ENCODE peak calls at places on chromosomes 11 and 22, in ten cellular contexts. One of them, this sample, is unnamed.
A peak's percentile ranks its signal among the peaks of the same experiment; 100 is the strongest.

GRCh38 chr11:69375316-69376154 is 81.6 kb downstream of the MYEOV start:
- DNase-seq in GM23248: no peak
- DNase-seq in HCT116: no peak
- DNase-seq in PC-9: no peak
- DNase-seq in adrenal gland: no peak
- DNase-seq in breast epithelium: peak; percentile 47
- DNase-seq in iPS DF 6.9: no peak
- DNase-seq in CD4-positive, alpha-beta memory T cell: no peak
- DNase-seq in mesenchymal stem cell: no peak
- DNase-seq in transverse colon: peak; percentile 57
- DNase-seq in this sample: no peak

GRCh38 chr11:40567392-40567791 is 892.1 kb downstream of the LRRC4C start:
- DNase-seq in GM23248: no peak
- DNase-seq in HCT116: no peak
- DNase-seq in PC-9: no peak
- DNase-seq in adrenal gland: no peak
- DNase-seq in breast epithelium: no peak
- DNase-seq in iPS DF 6.9: no peak
- DNase-seq in CD4-positive, alpha-beta memory T cell: no peak
- DNase-seq in mesenchymal stem cell: no peak
- DNase-seq in transverse colon: no peak
- DNase-seq in this sample: no peak

GRCh38 chr11:36412781-36413383 is 97.2 kb downstream of the TRAF6 start:
- DNase-seq in GM23248: peak; percentile 27
- DNase-seq in HCT116: no peak
- DNase-seq in PC-9: no peak
- DNase-seq in adrenal gland: no peak
- DNase-seq in breast epithelium: no peak
- DNase-seq in iPS DF 6.9: no peak
- DNase-seq in CD4-positive, alpha-beta memory T cell: no peak
- DNase-seq in mesenchymal stem cell: peak; percentile 85
- DNase-seq in transverse colon: no peak
- DNase-seq in this sample: no peak

GRCh38 chr11:48005133-48005532 is 24.8 kb downstream of the PTPRJ start:
- DNase-seq in GM23248: peak; percentile 70
- DNase-seq in HCT116: no peak
- DNase-seq in PC-9: no peak
- DNase-seq in adrenal gland: no peak
- DNase-seq in breast epithelium: no peak
- DNase-seq in iPS DF 6.9: no peak
- DNase-seq in CD4-positive, alpha-beta memory T cell: peak; percentile 79
- DNase-seq in mesenchymal stem cell: no peak
- DNase-seq in transverse colon: no peak
- DNase-seq in this sample: no peak

GRCh38 chr11:118251858-118252652 is at the start of gene MPZL3:
- DNase-seq in GM23248: peak; percentile 59
- DNase-seq in HCT116: peak; percentile 96
- DNase-seq in PC-9: peak; percentile 99
- DNase-seq in adrenal gland: peak; percentile 86
- DNase-seq in breast epithelium: peak; percentile 80
- DNase-seq in iPS DF 6.9: peak; percentile 82
- DNase-seq in CD4-positive, alpha-beta memory T cell: peak; percentile 96
- DNase-seq in mesenchymal stem cell: peak; percentile 26
- DNase-seq in transverse colon: peak; percentile 95
- DNase-seq in this sample: no peak

GRCh38 chr11:106398396-106399074 is 321.1 kb downstream of the AASDHPPT start:
- DNase-seq in GM23248: peak; percentile 70
- DNase-seq in HCT116: no peak
- DNase-seq in PC-9: no peak
- DNase-seq in adrenal gland: no peak
- DNase-seq in breast epithelium: no peak
- DNase-seq in iPS DF 6.9: no peak
- DNase-seq in CD4-positive, alpha-beta memory T cell: no peak
- DNase-seq in mesenchymal stem cell: peak; percentile 58
- DNase-seq in transverse colon: no peak
- DNase-seq in this sample: no peak

GRCh38 chr22:48756146-48757111 is 1071.2 kb downstream of the BRD1 start:
- DNase-seq in GM23248: no peak
- DNase-seq in HCT116: no peak
- DNase-seq in PC-9: no peak
- DNase-seq in adrenal gland: peak; percentile 11
- DNase-seq in breast epithelium: no peak
- DNase-seq in iPS DF 6.9: no peak
- DNase-seq in CD4-positive, alpha-beta memory T cell: no peak
- DNase-seq in mesenchymal stem cell: no peak
- DNase-seq in transverse colon: peak; percentile 1
- DNase-seq in this sample: no peak

GRCh38 chr11:13009921-13010736 is 1.0 kb downstream of the RASSF10 start:
- DNase-seq in GM23248: peak; percentile 51
- DNase-seq in HCT116: no peak
- DNase-seq in PC-9: no peak
- DNase-seq in adrenal gland: no peak
- DNase-seq in breast epithelium: no peak
- DNase-seq in iPS DF 6.9: peak; percentile 25
- DNase-seq in CD4-positive, alpha-beta memory T cell: no peak
- DNase-seq in mesenchymal stem cell: no peak
- DNase-seq in transverse colon: no peak
- DNase-seq in this sample: no peak

GRCh38 chr11:123546515-123546914 is 107.9 kb downstream of the SCN3B start:
- DNase-seq in GM23248: peak; percentile 89
- DNase-seq in HCT116: no peak
- DNase-seq in PC-9: no peak
- DNase-seq in adrenal gland: no peak
- DNase-seq in breast epithelium: no peak
- DNase-seq in iPS DF 6.9: no peak
- DNase-seq in CD4-positive, alpha-beta memory T cell: no peak
- DNase-seq in mesenchymal stem cell: no peak
- DNase-seq in transverse colon: no peak
- DNase-seq in this sample: no peak

GRCh38 chr22:17917490-17917983 is 106.8 kb downstream of the MICAL3 start:
- DNase-seq in GM23248: no peak
- DNase-seq in HCT116: no peak
- DNase-seq in PC-9: no peak
- DNase-seq in adrenal gland: peak; percentile 55
- DNase-seq in breast epithelium: no peak
- DNase-seq in iPS DF 6.9: no peak
- DNase-seq in CD4-positive, alpha-beta memory T cell: no peak
- DNase-seq in mesenchymal stem cell: no peak
- DNase-seq in transverse colon: peak; percentile 89
- DNase-seq in this sample: no peak

GRCh38 chr11:122796128-122796717 is 42.1 kb upstream of the CRTAM start:
- DNase-seq in GM23248: peak; percentile 60
- DNase-seq in HCT116: no peak
- DNase-seq in PC-9: no peak
- DNase-seq in adrenal gland: peak; percentile 73
- DNase-seq in breast epithelium: no peak
- DNase-seq in iPS DF 6.9: peak; percentile 54
- DNase-seq in CD4-positive, alpha-beta memory T cell: peak; percentile 59
- DNase-seq in mesenchymal stem cell: peak; percentile 32
- DNase-seq in transverse colon: peak; percentile 54
- DNase-seq in this sample: no peak

GRCh38 chr11:66070604-66071325 is 693 bp downstream of the PACS1 start:
- DNase-seq in GM23248: peak; percentile 84
- DNase-seq in HCT116: no peak
- DNase-seq in PC-9: peak; percentile 52
- DNase-seq in adrenal gland: peak; percentile 74
- DNase-seq in breast epithelium: peak; percentile 67
- DNase-seq in iPS DF 6.9: no peak
- DNase-seq in CD4-positive, alpha-beta memory T cell: no peak
- DNase-seq in mesenchymal stem cell: peak; percentile 56
- DNase-seq in transverse colon: peak; percentile 43
- DNase-seq in this sample: no peak

GRCh38 chr11:134512061-134512460 is 100.0 kb upstream of the B3GAT1 start:
- DNase-seq in GM23248: no peak
- DNase-seq in HCT116: no peak
- DNase-seq in PC-9: no peak
- DNase-seq in adrenal gland: peak; percentile 28
- DNase-seq in breast epithelium: no peak
- DNase-seq in iPS DF 6.9: no peak
- DNase-seq in CD4-positive, alpha-beta memory T cell: no peak
- DNase-seq in mesenchymal stem cell: no peak
- DNase-seq in transverse colon: no peak
- DNase-seq in this sample: no peak

GRCh38 chr11:112797653-112798293 is 163.4 kb upstream of the NCAM1 start:
- DNase-seq in GM23248: peak; percentile 63
- DNase-seq in HCT116: no peak
- DNase-seq in PC-9: no peak
- DNase-seq in adrenal gland: peak; percentile 83
- DNase-seq in breast epithelium: no peak
- DNase-seq in iPS DF 6.9: peak; percentile 43
- DNase-seq in CD4-positive, alpha-beta memory T cell: no peak
- DNase-seq in mesenchymal stem cell: peak; percentile 6
- DNase-seq in transverse colon: no peak
- DNase-seq in this sample: no peak

DNA sequence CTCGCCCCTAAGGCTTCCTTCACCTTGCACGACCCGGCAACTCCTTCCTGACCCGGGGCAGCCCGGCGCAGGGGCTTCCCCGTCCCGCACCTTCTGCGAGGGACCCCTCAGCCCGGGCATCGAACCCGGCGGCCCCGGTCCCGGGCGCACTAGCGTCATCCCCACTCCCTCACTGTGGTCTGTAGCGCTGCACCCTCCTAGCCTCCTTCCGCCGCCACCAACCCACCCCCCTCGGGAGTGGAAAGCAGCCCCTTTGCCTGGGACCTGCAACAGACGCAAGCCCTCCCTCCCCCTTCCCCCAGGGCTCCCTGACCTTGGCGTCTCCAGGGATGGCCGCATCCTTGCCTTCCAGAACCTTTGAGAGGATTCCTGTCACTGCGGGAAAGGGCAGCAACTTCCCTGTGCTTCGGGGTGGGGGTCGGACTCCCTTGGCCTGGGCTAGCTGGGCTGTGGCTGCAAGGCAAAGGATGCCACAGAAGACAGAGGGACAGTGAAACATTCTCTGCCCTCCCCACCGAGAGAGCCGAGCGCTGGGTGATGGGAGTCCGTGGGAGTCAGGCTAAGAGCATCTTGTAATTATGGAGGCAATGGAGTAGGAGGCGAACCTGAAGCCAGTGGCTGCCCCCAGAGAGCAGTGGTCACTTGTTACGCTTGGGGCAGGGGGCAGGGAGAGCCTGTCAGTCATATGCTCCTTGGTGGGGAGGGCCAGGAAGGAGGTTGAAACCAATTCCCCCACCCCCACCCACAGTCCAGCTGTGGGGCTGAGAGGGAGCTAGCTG is 835 bp downstream of the TMEM132A start:
- DNase-seq in GM23248: peak; percentile 21
- DNase-seq in HCT116: no peak
- DNase-seq in PC-9: no peak
- DNase-seq in adrenal gland: no peak
- DNase-seq in breast epithelium: no peak
- DNase-seq in iPS DF 6.9: no peak
- DNase-seq in CD4-positive, alpha-beta memory T cell: no peak
- DNase-seq in mesenchymal stem cell: peak; percentile 28
- DNase-seq in transverse colon: no peak
- DNase-seq in this sample: no peak
- H3K27ac ChIP-seq in GM23248: no peak overlapping the region
- H3K27ac ChIP-seq in HCT116: peak overlapping the region; percentile 71
- H3K27ac ChIP-seq in PC-9: no peak overlapping the region
- H3K27ac ChIP-seq in adrenal gland: no peak overlapping the region
- H3K27ac ChIP-seq in breast epithelium: no peak overlapping the region
- H3K27ac ChIP-seq in iPS DF 6.9: no peak overlapping the region
- H3K27ac ChIP-seq in CD4-positive, alpha-beta memory T cell: no peak overlapping the region
- H3K27ac ChIP-seq in mesenchymal stem cell: no peak overlapping the region
- H3K27ac ChIP-seq in transverse colon: no peak overlapping the region
- H3K27ac ChIP-seq in this sample: peak overlapping the region; percentile 53

GRCh38 chr11:44780940-44781631 is 54.3 kb downstream of the TSPAN18 start:
- DNase-seq in GM23248: no peak
- DNase-seq in HCT116: no peak
- DNase-seq in PC-9: peak; percentile 47
- DNase-seq in adrenal gland: peak; percentile 95
- DNase-seq in breast epithelium: no peak
- DNase-seq in iPS DF 6.9: no peak
- DNase-seq in CD4-positive, alpha-beta memory T cell: no peak
- DNase-seq in mesenchymal stem cell: peak; percentile 66
- DNase-seq in transverse colon: no peak
- DNase-seq in this sample: no peak
- H3K27ac ChIP-seq in GM23248: no peak overlapping the region
- H3K27ac ChIP-seq in HCT116: no peak overlapping the region
- H3K27ac ChIP-seq in PC-9: no peak overlapping the region
- H3K27ac ChIP-seq in adrenal gland: peak overlapping the region; percentile 86
- H3K27ac ChIP-seq in breast epithelium: no peak overlapping the region
- H3K27ac ChIP-seq in iPS DF 6.9: no peak overlapping the region
- H3K27ac ChIP-seq in CD4-positive, alpha-beta memory T cell: no peak overlapping the region
- H3K27ac ChIP-seq in mesenchymal stem cell: no peak overlapping the region
- H3K27ac ChIP-seq in transverse colon: peak overlapping the region; percentile 40
- H3K27ac ChIP-seq in this sample: no peak overlapping the region

GRCh38 chr22:43812149-43812842 is at the start of gene EFCAB6:
- DNase-seq in GM23248: peak; percentile 98
- DNase-seq in HCT116: peak; percentile 56
- DNase-seq in PC-9: peak; percentile 82
- DNase-seq in adrenal gland: peak; percentile 98
- DNase-seq in breast epithelium: peak; percentile 93
- DNase-seq in iPS DF 6.9: peak; percentile 83
- DNase-seq in CD4-positive, alpha-beta memory T cell: peak; percentile 90
- DNase-seq in mesenchymal stem cell: peak; percentile 94
- DNase-seq in transverse colon: peak; percentile 95
- DNase-seq in this sample: peak; percentile 67
- H3K27ac ChIP-seq in GM23248: peak within 1 kb of the TSS; percentile 62
- H3K27ac ChIP-seq in HCT116: peak within 1 kb of the TSS; percentile 54
- H3K27ac ChIP-seq in PC-9: no peak within 1 kb of the TSS
- H3K27ac ChIP-seq in adrenal gland: peak within 1 kb of the TSS; percentile 77
- H3K27ac ChIP-seq in breast epithelium: peak within 1 kb of the TSS; percentile 87
- H3K27ac ChIP-seq in iPS DF 6.9: no peak within 1 kb of the TSS
- H3K27ac ChIP-seq in CD4-positive, alpha-beta memory T cell: peak within 1 kb of the TSS; percentile 63
- H3K27ac ChIP-seq in mesenchymal stem cell: no peak within 1 kb of the TSS
- H3K27ac ChIP-seq in transverse colon: peak within 1 kb of the TSS; percentile 83
- H3K27ac ChIP-seq in this sample: peak within 1 kb of the TSS; percentile 56

GRCh38 chr11:57428643-57429042 is 1.7 kb upstream of the SLC43A3 start:
- DNase-seq in GM23248: no peak
- DNase-seq in HCT116: no peak
- DNase-seq in PC-9: no peak
- DNase-seq in adrenal gland: no peak
- DNase-seq in breast epithelium: no peak
- DNase-seq in iPS DF 6.9: no peak
- DNase-seq in CD4-positive, alpha-beta memory T cell: no peak
- DNase-seq in mesenchymal stem cell: no peak
- DNase-seq in transverse colon: no peak
- DNase-seq in this sample: no peak

GRCh38 chr11:57425565-57426438 is 1.1 kb downstream of the SLC43A3 start:
- DNase-seq in GM23248: peak; percentile 79
- DNase-seq in HCT116: no peak
- DNase-seq in PC-9: peak; percentile 34
- DNase-seq in adrenal gland: peak; percentile 65
- DNase-seq in breast epithelium: peak; percentile 69
- DNase-seq in iPS DF 6.9: no peak
- DNase-seq in CD4-positive, alpha-beta memory T cell: no peak
- DNase-seq in mesenchymal stem cell: peak; percentile 26
- DNase-seq in transverse colon: peak; percentile 51
- DNase-seq in this sample: peak; percentile 22

GRCh38 chr11:57426439-57426753 is 525 bp downstream of the SLC43A3 start:
- DNase-seq in GM23248: no peak
- DNase-seq in HCT116: no peak
- DNase-seq in PC-9: peak; percentile 74
- DNase-seq in adrenal gland: no peak
- DNase-seq in breast epithelium: no peak
- DNase-seq in iPS DF 6.9: no peak
- DNase-seq in CD4-positive, alpha-beta memory T cell: peak; percentile 33
- DNase-seq in mesenchymal stem cell: no peak
- DNase-seq in transverse colon: no peak
- DNase-seq in this sample: no peak

GRCh38 chr11:57426754-57427691 is at the start of gene SLC43A3:
- DNase-seq in GM23248: peak; percentile 94
- DNase-seq in HCT116: no peak
- DNase-seq in PC-9: peak; percentile 93
- DNase-seq in adrenal gland: peak; percentile 85
- DNase-seq in breast epithelium: peak; percentile 63
- DNase-seq in iPS DF 6.9: no peak
- DNase-seq in CD4-positive, alpha-beta memory T cell: peak; percentile 62
- DNase-seq in mesenchymal stem cell: peak; percentile 74
- DNase-seq in transverse colon: peak; percentile 66
- DNase-seq in this sample: peak; percentile 49

GRCh38 chr11:57427692-57428082 is 766 bp upstream of the SLC43A3 start:
- DNase-seq in GM23248: peak; percentile 94
- DNase-seq in HCT116: no peak
- DNase-seq in PC-9: no peak
- DNase-seq in adrenal gland: no peak
- DNase-seq in breast epithelium: peak; percentile 56
- DNase-seq in iPS DF 6.9: no peak
- DNase-seq in CD4-positive, alpha-beta memory T cell: no peak
- DNase-seq in mesenchymal stem cell: no peak
- DNase-seq in transverse colon: peak; percentile 54
- DNase-seq in this sample: no peak
- H3K27ac ChIP-seq in GM23248: peak overlapping the region; percentile 99
- H3K27ac ChIP-seq in HCT116: peak overlapping the region; percentile 39
- H3K27ac ChIP-seq in PC-9: peak overlapping the region; percentile 91
- H3K27ac ChIP-seq in adrenal gland: peak overlapping the region; percentile 96
- H3K27ac ChIP-seq in breast epithelium: peak overlapping the region; percentile 99
- H3K27ac ChIP-seq in iPS DF 6.9: no peak overlapping the region
- H3K27ac ChIP-seq in CD4-positive, alpha-beta memory T cell: no peak overlapping the region
- H3K27ac ChIP-seq in mesenchymal stem cell: no peak overlapping the region
- H3K27ac ChIP-seq in transverse colon: peak overlapping the region; percentile 86
- H3K27ac ChIP-seq in this sample: peak overlapping the region; percentile 81

This sample was measured in substantia nigra.